ENCODE peak calls at places on chromosome 12, in eight cellular contexts. H, T, B, N, P, Q, R and I are unnamed samples.

GRCh38 chr12:7083125-7083524 is 9.1 kb downstream of the C1R start:
- DNase-seq in B (no peak), P (no peak), H (no peak), R (no peak), N (no peak), Q (no peak), T (no peak), I (no peak)

GRCh38 chr12:53103860-53104305 is 597 bp downstream of the SOAT2 start:
- DNase-seq in N (no peak), B (no peak), Q (no peak), P (no peak), T (no peak), R (no peak), H (no peak), I (no peak)

GRCh38 chr12:107515446-107515958 is 170.1 kb upstream of the PWP1 start:
- DNase-seq in H (no peak), T (no peak), B (no peak), P (peak), R (peak), Q (no peak), N (peak), I (peak)

GRCh38 chr12:92234533-92234932 is 88.9 kb upstream of the BTG1 start:
- DNase-seq in T (no peak), N (no peak), R (no peak), H (no peak), B (no peak), P (no peak), Q (no peak), I (no peak)

GRCh38 chr12:1644523-1645438 is 15.8 kb downstream of the WNT5B start:
- DNase-seq in Q (no peak), B (peak), N (peak), T (peak), H (peak), P (peak), R (peak), I (no peak)

GRCh38 chr12:1605129-1606020 is 11.0 kb upstream of the FBXL14 start:
- DNase-seq in T (peak), P (peak), N (peak), Q (peak), B (peak), R (peak), H (peak), I (peak)

GRCh38 chr12:6199531-6200265 is 502 bp upstream of the CD9 start:
- DNase-seq in N (no peak), Q (no peak), B (no peak), P (no peak), T (peak), R (peak), H (no peak), I (no peak)

GRCh38 chr12:43069768-43070221 is 480.2 kb upstream of the PRICKLE1 start:
- DNase-seq in N (no peak), B (no peak), R (no peak), T (peak), H (no peak), Q (no peak), P (no peak), I (no peak)

GRCh38 chr12:53254816-53255545 is 13.1 kb upstream of the ESPL1 start:
- DNase-seq in B (no peak), H (no peak), R (no peak), N (no peak), P (no peak), T (no peak), Q (no peak), I (no peak)

GRCh38 chr12:96752211-96752610 is 154.8 kb upstream of the NEDD1 start:
- DNase-seq in N (no peak), B (no peak), T (no peak), R (no peak), P (no peak), H (peak), Q (no peak), I (no peak)

GRCh38 chr12:109685574-109686447 is 27.8 kb upstream of the FAM222A start:
- DNase-seq in B (no peak), P (no peak), T (peak), H (no peak), R (no peak), Q (no peak), N (no peak), I (no peak)

GRCh38 chr12:93892431-93893210 is 215.4 kb downstream of the CRADD start:
- DNase-seq in P (no peak), T (no peak), B (no peak), N (no peak), H (no peak), R (peak), Q (peak), I (no peak)